ENCODE peak calls at places on chromosomes 2 and 18, in ten cellular contexts. O, G, T, E, M, N, D, P, Q and I are unnamed samples.

GRCh38 chr2:241748468-241749256 is 14.2 kb downstream of the D2HGDH start:
- DNase-seq in P (no peak), G (no peak), M (no peak), O (no peak), E (no peak), T (no peak), Q (no peak), N (no peak), D (no peak), I (no peak)

GRCh38 chr18:76988827-76989646 is 143.5 kb downstream of the MBP start:
- DNase-seq in M (peak), D (no peak), P (no peak), T (no peak), Q (no peak), E (no peak), G (no peak), O (no peak), N (no peak), I (no peak)

GRCh38 chr2:147204102-147204501 is 640.7 kb upstream of the ACVR2A start:
- DNase-seq in Q (no peak), T (no peak), P (no peak), G (no peak), D (no peak), O (no peak), M (no peak), E (no peak), N (peak), I (peak)

GRCh38 chr18:46220116-46220515 is 115.9 kb downstream of the HAUS1 start:
- DNase-seq in G (no peak), O (no peak), P (no peak), M (no peak), N (peak), E (no peak), T (no peak), D (no peak), Q (no peak), I (peak)

GRCh38 chr2:130798472-130799221 is 38.1 kb upstream of the ARHGEF4 start:
- DNase-seq in D (no peak), M (no peak), P (no peak), G (no peak), O (no peak), Q (no peak), N (peak), E (no peak), T (no peak), I (no peak)

GRCh38 chr2:188294547-188294946 is 2.9 kb downstream of the GULP1 start:
- DNase-seq in D (no peak), Q (no peak), N (no peak), E (no peak), M (no peak), P (no peak), O (no peak), G (no peak), T (no peak), I (peak)

GRCh38 chr2:45643543-45644542 is 7.6 kb upstream of the PRKCE start:
- DNase-seq in N (peak), E (peak), M (peak), T (peak), Q (no peak), D (peak), O (peak), G (peak), P (peak), I (peak)

GRCh38 chr2:215369191-215369760 is 57.4 kb downstream of the ATIC start:
- DNase-seq in D (no peak), Q (no peak), M (no peak), E (no peak), G (no peak), T (no peak), O (no peak), N (peak), P (no peak), I (peak)

GRCh38 chr2:150234787-150235512 is 252.5 kb downstream of the RND3 start:
- DNase-seq in T (no peak), G (peak), D (no peak), Q (no peak), M (no peak), N (peak), E (no peak), P (no peak), O (no peak), I (peak)

GRCh38 chr2:45176399-45176798 is 167.1 kb upstream of the SIX2 start:
- DNase-seq in M (no peak), E (no peak), P (no peak), O (no peak), T (no peak), G (no peak), Q (no peak), N (peak), D (no peak), I (peak)

GRCh38 chr18:67001052-67001451 is 397.2 kb upstream of the CDH19 start:
- DNase-seq in Q (no peak), E (no peak), O (no peak), G (no peak), D (no peak), P (no peak), M (no peak), N (no peak), T (no peak), I (no peak)

GRCh38 chr2:143808166-143808565 is 678.9 kb downstream of the ARHGAP15 start:
- DNase-seq in T (no peak), G (no peak), Q (no peak), P (no peak), N (no peak), O (no peak), D (peak), M (no peak), E (no peak), I (peak)

GRCh38 chr2:233285921-233286320 is 21.7 kb upstream of the SAG start:
- DNase-seq in M (no peak), E (no peak), Q (no peak), O (no peak), P (no peak), N (no peak), G (no peak), T (peak), D (no peak), I (peak)

GRCh38 chr2:180938419-180938818 is 42.0 kb upstream of the UBE2E3 start:
- DNase-seq in T (no peak), M (peak), D (no peak), O (no peak), P (no peak), N (peak), E (no peak), G (no peak), Q (no peak), I (peak)

GRCh38 chr2:200797242-200797770 is 14.4 kb upstream of the BZW1 start:
- DNase-seq in O (no peak), D (peak), G (no peak), P (peak), Q (no peak), N (peak), T (peak), M (no peak), E (no peak), I (peak)

GRCh38 chr2:8767324-8767723 is 70.1 kb downstream of the KIDINS220 start:
- DNase-seq in N (peak), M (no peak), Q (no peak), G (no peak), T (no peak), D (no peak), P (no peak), E (no peak), O (no peak), I (no peak)

GRCh38 chr2:238456966-238457926 is 30.5 kb downstream of the ASB1 start:
- DNase-seq in T (no peak), D (no peak), Q (no peak), E (no peak), M (no peak), P (no peak), O (no peak), N (peak), G (no peak), I (peak)

GRCh38 chr2:215429424-215429823 is 6.4 kb downstream of the FN1 start:
- DNase-seq in Q (no peak), M (no peak), D (no peak), E (no peak), T (no peak), P (no peak), O (no peak), N (no peak), G (no peak), I (peak)

GRCh38 chr18:31957728-31958127 is 14.8 kb upstream of the TRAPPC8 start:
- DNase-seq in G (no peak), O (no peak), N (no peak), Q (no peak), P (no peak), E (no peak), M (no peak), T (no peak), D (no peak), I (no peak)

GRCh38 chr18:26652501-26652900 is 104.1 kb upstream of the KCTD1 start:
- DNase-seq in P (no peak), O (no peak), T (no peak), M (no peak), G (no peak), E (no peak), D (no peak), N (no peak), Q (no peak), I (no peak)

GRCh38 chr2:220556658-220557057 is 929.2 kb downstream of the SLC4A3 start:
- DNase-seq in O (no peak), P (no peak), D (no peak), G (no peak), N (peak), T (no peak), M (no peak), Q (no peak), E (no peak), I (peak)

GRCh38 chr2:97748397-97748796 is 35.0 kb downstream of the ZAP70 start:
- DNase-seq in O (peak), T (no peak), D (peak), N (peak), Q (no peak), P (no peak), E (peak), M (peak), G (peak), I (peak)

GRCh38 chr2:12076810-12077209 is 330.4 kb downstream of the LPIN1 start:
- DNase-seq in O (no peak), M (peak), D (no peak), G (no peak), T (no peak), E (no peak), P (no peak), N (peak), Q (no peak), I (peak)

GRCh38 chr2:179796213-179797007 is 65.0 kb downstream of the ZNF385B start:
- DNase-seq in G (no peak), Q (no peak), P (no peak), O (no peak), D (no peak), N (no peak), M (no peak), E (no peak), T (no peak), I (no peak)

GRCh38 chr2:27049422-27050280 is 1.8 kb upstream of the AGBL5 start:
- DNase-seq in T (peak), N (no peak), D (no peak), P (peak), Q (no peak), E (no peak), O (peak), G (peak), M (peak), I (no peak)

GRCh38 chr2:27050996-27051901 is at the start of gene AGBL5:
- DNase-seq in O (peak), G (peak), M (peak), T (peak), P (peak), D (peak), Q (peak), N (peak), E (peak), I (peak)

GRCh38 chr2:27053321-27053720 is 1.9 kb downstream of the AGBL5 start:
- DNase-seq in O (no peak), E (no peak), P (no peak), Q (no peak), N (no peak), D (no peak), G (no peak), T (no peak), M (no peak), I (no peak)

GRCh38 chr2:27051902-27052645 is 606 bp downstream of the AGBL5 start:
- DNase-seq in T (peak), G (no peak), P (peak), M (no peak), O (no peak), E (peak), Q (no peak), N (no peak), D (peak), I (no peak)

DNA sequence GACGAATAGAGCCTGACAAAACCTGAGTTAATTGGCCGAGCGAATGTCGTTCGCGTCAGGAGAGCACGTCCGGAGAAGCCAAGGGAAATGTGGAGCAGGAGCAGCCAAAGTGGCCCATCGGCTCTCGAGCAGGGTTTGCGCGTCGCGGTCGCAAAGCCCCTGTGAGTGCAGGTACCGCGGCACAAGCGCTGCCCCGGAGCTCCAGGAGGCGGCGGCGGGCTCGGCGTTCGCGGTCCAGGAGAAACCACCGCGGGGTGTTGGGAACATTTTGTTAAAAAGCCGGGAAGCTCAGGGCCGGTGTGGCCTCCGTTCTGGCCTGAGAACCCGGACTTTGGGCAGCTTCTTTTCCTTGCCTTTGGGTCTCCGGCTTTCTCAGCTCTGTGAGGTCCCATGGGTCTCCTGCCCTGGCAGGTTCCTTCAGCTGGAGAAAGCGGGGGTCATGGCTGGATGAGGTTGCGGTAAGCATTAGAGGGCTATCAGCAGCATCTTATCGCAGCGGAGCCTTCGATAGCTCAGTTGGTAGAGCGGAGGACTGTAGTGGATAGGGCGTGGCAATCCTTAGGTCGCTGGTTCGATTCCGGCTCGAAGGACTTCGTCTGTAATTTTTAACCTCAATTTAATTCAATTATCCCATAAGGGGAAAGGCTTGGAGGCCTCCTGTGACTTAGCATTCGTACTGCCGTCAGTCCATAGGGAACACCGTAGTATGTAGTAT is 1.0 kb upstream of the AGBL5 start:
- DNase-seq in N (peak), Q (peak), P (peak), O (peak), G (peak), T (peak), M (peak), D (peak), E (peak), I (peak)
- TF ChIP-seq CTCF in N (peak), Q (no peak), P (peak), O (peak), G (no peak), T (peak), M (peak), D (no peak), E (no peak), I (peak)

GRCh38 chr2:110115291-110116032 is at the start of gene MALL:
- DNase-seq in N (no peak), G (peak), D (no peak), Q (no peak), P (peak), M (no peak), T (no peak), E (peak), O (no peak), I (no peak)
- H3K4me3 ChIP-seq in N (peak), G (peak), D (no peak), Q (peak), P (peak), M (no peak), T (peak), E (peak), O (no peak), I (peak)

GRCh38 chr2:30177861-30178465 is 31.2 kb downstream of the YPEL5 start:
- DNase-seq in N (no peak), G (no peak), D (no peak), P (no peak), M (no peak), E (no peak), Q (no peak), O (no peak), T (peak), I (peak)

GRCh38 chr2:30177440-30177839 is 30.6 kb downstream of the YPEL5 start:
- DNase-seq in P (no peak), M (no peak), G (no peak), D (no peak), O (no peak), T (peak), Q (no peak), E (no peak), N (no peak), I (no peak)

GRCh38 chr2:30181176-30181575 is 34.4 kb downstream of the YPEL5 start:
- DNase-seq in T (peak), P (no peak), D (no peak), N (no peak), Q (no peak), G (no peak), M (no peak), O (no peak), E (no peak), I (no peak)

GRCh38 chr2:30178618-30179404 is 32.0 kb downstream of the YPEL5 start:
- DNase-seq in P (no peak), G (no peak), T (peak), O (no peak), M (no peak), D (no peak), E (peak), N (peak), Q (no peak), I (peak)

DNA sequence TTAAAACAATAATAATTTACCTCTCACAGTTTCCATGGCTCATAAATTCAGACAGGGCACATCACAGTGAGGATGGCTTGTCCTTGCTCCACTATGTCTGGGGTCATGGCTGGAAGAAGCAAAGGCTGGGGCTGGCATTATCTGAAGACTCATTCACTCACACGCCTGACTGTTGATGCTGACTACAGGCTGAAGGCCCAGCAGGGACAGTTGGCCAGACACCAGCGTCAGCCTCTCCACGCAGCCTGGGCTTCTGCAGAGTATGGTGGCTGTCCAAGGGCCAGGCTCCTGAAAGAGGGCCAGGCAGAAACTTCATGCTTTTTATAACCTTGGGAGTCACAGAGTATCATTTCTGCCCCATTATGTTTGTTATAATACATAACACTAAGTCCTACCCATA is 33.4 kb downstream of the YPEL5 start:
- DNase-seq in P (no peak), E (no peak), D (no peak), O (no peak), G (no peak), T (peak), Q (no peak), M (no peak), N (no peak), I (no peak)
- TF ChIP-seq CTCF in P (no peak), E (no peak), D (no peak), O (no peak), G (no peak), T (no peak), Q (no peak), M (no peak), N (no peak), I (no peak)

DNA sequence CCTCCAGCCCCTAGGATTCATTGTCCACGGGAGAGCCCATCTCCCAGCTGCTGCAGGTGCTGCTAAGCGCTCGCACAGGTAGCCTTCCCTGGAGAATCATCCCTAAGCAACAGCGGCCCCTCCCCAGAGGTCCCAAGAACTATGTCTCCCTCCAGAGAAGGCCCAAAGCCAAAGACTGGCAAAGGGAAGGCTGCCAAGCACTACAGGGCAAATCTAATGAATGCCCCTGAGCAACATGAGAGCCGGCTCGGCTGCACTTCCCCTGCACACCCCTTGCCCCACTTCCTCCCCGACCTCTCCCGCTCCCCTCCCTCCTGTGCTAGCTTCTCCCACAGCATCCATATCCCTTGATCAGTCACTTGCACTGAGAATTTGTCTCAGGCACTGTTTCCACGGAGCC is 20.0 kb upstream of the COL6A3 start:
- DNase-seq in Q (no peak), D (no peak), E (no peak), M (no peak), G (no peak), P (no peak), O (no peak), T (no peak), N (no peak), I (no peak)
- H3K4me3 ChIP-seq in Q (no peak), D (no peak), E (no peak), M (no peak), G (no peak), P (no peak), O (no peak), T (no peak), N (no peak), I (no peak)